ENCODE peak calls at places on chromosomes 1 and 21, in five cellular contexts. K is CD8-positive, alpha-beta T cell; V is NCI-H146; B is NCI-H1417; J is activated CD8-positive, alpha-beta T cell treated with anti-CD3 and anti-CD28 coated beads, Interleukin-2, amount 10 ng/mL, durations not matched to agents 7 days and 5 days. F is an unnamed sample.

GRCh38 chr1:201888282-201889033 is at the start of gene SHISA4:
- DNase-seq in V (peak), B (peak), J (no peak), K (no peak), F (peak)

GRCh38 chr21:45142469-45142868 is 68.1 kb downstream of the ADARB1 start:
- DNase-seq in B (no peak), V (no peak), K (no peak), J (no peak), F (no peak)

GRCh38 chr21:42360317-42360716 is 6.0 kb downstream of the TFF1 start:
- DNase-seq in B (no peak), J (peak), V (no peak), K (no peak), F (no peak)

GRCh38 chr1:218339267-218339831 is 5.8 kb upstream of the TGFB2 start:
- DNase-seq in K (no peak), J (no peak), V (peak), B (no peak), F (peak)

GRCh38 chr1:51575406-51576084 is 41.3 kb upstream of the OSBPL9 start:
- DNase-seq in V (no peak), J (no peak), B (no peak), K (no peak), F (no peak)

GRCh38 chr1:220901906-220902305 is 22.7 kb downstream of the HLX start:
- DNase-seq in K (no peak), V (no peak), J (no peak), B (no peak), F (no peak)

GRCh38 chr1:66533804-66534745 is at the start of gene SGIP1:
- DNase-seq in J (no peak), K (no peak), V (no peak), B (no peak), F (peak)

GRCh38 chr1:210222288-210223006 is 10.1 kb upstream of the SERTAD4 start:
- DNase-seq in K (no peak), J (no peak), B (no peak), V (no peak), F (peak)

GRCh38 chr1:91872560-91873081 is 13.3 kb downstream of the TGFBR3 start:
- DNase-seq in V (peak), K (no peak), J (peak), B (peak), F (no peak)

GRCh38 chr1:10869933-10870332 is 73.5 kb upstream of the CASZ1 start:
- DNase-seq in V (no peak), J (no peak), B (no peak), K (no peak), F (no peak)

GRCh38 chr1:151132676-151133338 is 13.6 kb downstream of the SEMA6C start:
- DNase-seq in V (no peak), J (no peak), B (no peak), K (no peak), F (no peak)

GRCh38 chr1:248906741-248907661 is 966 bp downstream of the PGBD2 start:
- DNase-seq in K (no peak), B (no peak), V (no peak), J (no peak), F (no peak)

GRCh38 chr1:7470904-7471638 is 300.0 kb upstream of the VAMP3 start:
- DNase-seq in V (no peak), B (no peak), J (no peak), K (no peak), F (peak)

GRCh38 chr1:107430540-107431228 is 289.8 kb downstream of the NTNG1 start:
- DNase-seq in K (no peak), V (peak), B (peak), J (peak), F (peak)

GRCh38 chr1:145960468-145961108 is 2.8 kb upstream of the LIX1L start:
- DNase-seq in K (peak), V (peak), J (peak), B (peak), F (peak)

GRCh38 chr1:15696956-15697521 is 12.9 kb downstream of the PLEKHM2 start:
- DNase-seq in B (no peak), K (peak), V (no peak), J (peak), F (no peak)

F was measured in NCI-H345.